ENCODE peak calls at places on chromosomes 2 and 18, in ten cellular contexts. K is HFFc6; H is activated CD4-positive, alpha-beta T cell treated with anti-CD3 and anti-CD28 coated beads, Interleukin-2, amount 50 U/mL, for 24 hours; J is heart left ventricle; M is islet precursor cell; P is bronchial epithelial cell; C is T-helper 9 cell; Z is uterus; I is NCI-H1417; U is activated CD8-positive, alpha-beta memory T cell treated with anti-CD3 and anti-CD28 coated beads, Interleukin-2, amount 10 ng/mL, durations not matched to agents 7 days and 5 days. Y is an unnamed sample.
A peak's percentile ranks its signal among the peaks of the same experiment; 100 is the strongest.

GRCh38 chr2:228180126-228181097 is 1.1 kb downstream of the SPHKAP start:
- DNase-seq in Z (no peak), H (no peak), U (no peak), J (peak; percentile 38), C (no peak), I (peak; percentile 56), K (peak; percentile 17), P (no peak), M (no peak), Y (no peak)

GRCh38 chr18:43978174-43978573 is 700.9 kb upstream of the SYT4 start:
- DNase-seq in P (no peak), U (no peak), I (no peak), H (no peak), M (no peak), C (no peak), J (no peak), Z (no peak), K (no peak), Y (no peak)

GRCh38 chr2:213036836-213037235 is 114.6 kb downstream of the IKZF2 start:
- DNase-seq in I (no peak), P (peak; percentile 21), U (no peak), J (no peak), K (peak; percentile 89), H (no peak), C (no peak), M (no peak), Z (no peak), Y (no peak)

GRCh38 chr2:226660524-226660923 is 139.1 kb downstream of the IRS1 start:
- DNase-seq in H (no peak), K (peak; percentile 66), I (no peak), P (no peak), J (peak; percentile 56), Z (peak; percentile 88), M (no peak), C (no peak), U (no peak), Y (no peak)

GRCh38 chr2:10721344-10722251 is at the start of gene ATP6V1C2:
- DNase-seq in I (peak; percentile 78), M (peak; percentile 78), P (no peak), C (no peak), U (no peak), H (no peak), Z (no peak), K (no peak), J (no peak), Y (no peak)

GRCh38 chr18:57748770-57749603 is 54.1 kb downstream of the ATP8B1 start:
- DNase-seq in I (peak; percentile 95), P (peak; percentile 83), U (no peak), H (no peak), M (no peak), C (no peak), J (no peak), Z (no peak), K (no peak), Y (no peak)

GRCh38 chr2:63875758-63876710 is 34.3 kb downstream of the UGP2 start:
- DNase-seq in Z (no peak), C (no peak), M (no peak), K (no peak), U (no peak), J (no peak), P (no peak), H (no peak), I (no peak), Y (no peak)

GRCh38 chr2:75896779-75897366 is 186.2 kb upstream of the GCFC2 start:
- DNase-seq in K (no peak), M (peak; percentile 86), Z (no peak), U (no peak), J (no peak), P (peak; percentile 45), H (no peak), I (peak; percentile 80), C (no peak), Y (no peak)

GRCh38 chr2:65549262-65550036 is 117.0 kb upstream of the SPRED2 start:
- DNase-seq in Z (no peak), U (no peak), C (no peak), K (no peak), J (no peak), H (peak; percentile 18), P (no peak), I (no peak), M (peak; percentile 25), Y (no peak)

GRCh38 chr18:48948112-48949050 is 2.4 kb downstream of the SMAD7 start:
- DNase-seq in C (no peak), I (peak; percentile 85), J (no peak), K (peak; percentile 74), M (peak; percentile 84), U (peak; percentile 57), H (no peak), P (no peak), Z (no peak), Y (no peak)

GRCh38 chr2:138777996-138778395 is 2.2 kb downstream of the NXPH2 start:
- DNase-seq in K (no peak), P (no peak), I (no peak), U (no peak), M (peak; percentile 81), H (no peak), J (no peak), C (no peak), Z (no peak), Y (no peak)

GRCh38 chr18:59902180-59902992 is 2.6 kb downstream of the PMAIP1 start:
- DNase-seq in K (peak; percentile 76), H (peak; percentile 21), J (no peak), I (peak; percentile 70), M (peak; percentile 44), Z (no peak), P (peak; percentile 71), C (no peak), U (no peak), Y (no peak)

GRCh38 chr2:106562826-106563594 is 75.8 kb downstream of the CD8B2 start:
- DNase-seq in I (no peak), K (no peak), C (no peak), Z (no peak), P (peak; percentile 36), U (no peak), J (no peak), M (no peak), H (no peak), Y (no peak)

GRCh38 chr2:1995987-1996386 is 251.7 kb upstream of the PXDN start:
- DNase-seq in Z (no peak), C (no peak), K (no peak), I (no peak), M (peak; percentile 36), P (no peak), J (no peak), U (peak; percentile 51), H (no peak), Y (no peak)

GRCh38 chr18:26863921-26864497 is 1.5 kb downstream of the AQP4 start:
- DNase-seq in C (no peak), I (no peak), J (no peak), Z (no peak), K (no peak), U (no peak), M (no peak), H (no peak), P (no peak), Y (no peak)

GRCh38 chr2:143936758-143937562 is 583.0 kb downstream of the ZEB2 start:
- DNase-seq in J (peak; percentile 22), U (peak; percentile 44), I (peak; percentile 72), K (peak; percentile 7), M (peak; percentile 75), C (no peak), P (no peak), H (no peak), Z (no peak), Y (no peak)

GRCh38 chr2:29433920-29434319 is 318.7 kb downstream of the CLIP4 start:
- DNase-seq in M (no peak), J (no peak), C (no peak), K (no peak), P (no peak), Z (no peak), H (no peak), I (no peak), U (no peak), Y (no peak)

GRCh38 chr2:62137431-62137830 is 58.5 kb upstream of the B3GNT2 start:
- DNase-seq in U (no peak), M (no peak), I (no peak), H (no peak), Z (no peak), K (no peak), C (no peak), J (no peak), P (no peak), Y (no peak)

GRCh38 chr18:10690376-10690775 is 164.5 kb downstream of the NAPG start:
- DNase-seq in H (no peak), I (no peak), P (no peak), K (no peak), J (no peak), C (no peak), U (no peak), M (no peak), Z (no peak), Y (no peak)

GRCh38 chr18:65269375-65269774 is 481.4 kb upstream of the CDH7 start:
- DNase-seq in C (no peak), J (no peak), H (no peak), P (no peak), K (no peak), M (no peak), U (no peak), Z (no peak), I (peak; percentile 33), Y (no peak)

GRCh38 chr18:79524181-79525078 is 128.7 kb downstream of the NFATC1 start:
- DNase-seq in C (peak; percentile 46), Z (peak; percentile 12), U (peak; percentile 68), K (no peak), J (no peak), M (peak; percentile 46), I (no peak), P (no peak), H (peak; percentile 42), Y (peak; percentile 28)

GRCh38 chr2:10824191-10824590 is 11.6 kb upstream of the PDIA6 start:
- DNase-seq in M (no peak), Z (no peak), C (no peak), K (no peak), J (no peak), H (no peak), P (no peak), I (no peak), U (no peak), Y (no peak)

GRCh38 chr2:95343429-95344207 is 46.5 kb downstream of the KCNIP3 start:
- DNase-seq in C (no peak), M (peak; percentile 35), J (no peak), K (no peak), P (peak; percentile 61), H (no peak), U (no peak), I (no peak), Z (no peak), Y (no peak)

GRCh38 chr18:32424696-32425095 is 46.0 kb downstream of the GAREM1 start:
- DNase-seq in K (no peak), J (no peak), C (no peak), P (no peak), M (no peak), U (no peak), Z (peak; percentile 22), I (no peak), H (no peak), Y (no peak)

GRCh38 chr2:240454031-240454901 is 18.8 kb downstream of the GPC1 start:
- DNase-seq in K (no peak), P (no peak), J (no peak), C (no peak), I (no peak), U (no peak), H (no peak), Z (no peak), M (no peak), Y (no peak)

GRCh38 chr2:238954841-238955521 is 107.1 kb downstream of the TWIST2 start:
- DNase-seq in C (no peak), H (no peak), Z (peak; percentile 63), P (no peak), K (no peak), J (no peak), U (no peak), M (peak; percentile 50), I (peak; percentile 73), Y (no peak)

GRCh38 chr2:226790436-226790835 is 9.2 kb downstream of the IRS1 start:
- DNase-seq in P (no peak), H (no peak), I (no peak), U (no peak), M (no peak), J (no peak), K (no peak), C (no peak), Z (no peak), Y (no peak)

GRCh38 chr2:23760746-23761145 is 166.2 kb downstream of the ATAD2B start:
- DNase-seq in M (no peak), H (no peak), K (peak; percentile 55), I (peak; percentile 57), Z (no peak), P (peak; percentile 51), C (no peak), U (no peak), J (no peak), Y (no peak)